ENCODE peak calls at places on chromosomes 4 and X, in nine cellular contexts. N is stimulated activated CD4-positive, alpha-beta T cell treated with anti-CD3 and anti-CD28 coated beads, Interleukin-4, amount 100 ng/mL, for 1 hour; V is amniotic epithelial cell; K is left ventricle myocardium inferior; X is renal cortical epithelial cell; Q is iris pigment epithelial cell; Y is LoVo; I is endothelial cell; Z is hypothalamus. W is an unnamed sample.

GRCh38 chrX:13029341-13029740 is 15.1 kb downstream of the FAM9C start:
- DNase-seq in V (no peak), X (peak; percentile 27), K (peak; percentile 59), Q (peak; percentile 67), Z (no peak), Y (peak; percentile 49), I (no peak), N (no peak), W (no peak)

GRCh38 chr4:2598661-2599654 is 62.5 kb downstream of the FAM193A start:
- DNase-seq in K (no peak), I (no peak), X (no peak), Z (no peak), Y (no peak), V (no peak), Q (peak; percentile 10), N (no peak), W (no peak)

GRCh38 chrX:17375631-17376380 is 806 bp downstream of the NHS start:
- DNase-seq in K (peak; percentile 16), X (no peak), Y (peak; percentile 2), Q (peak; percentile 33), I (peak; percentile 18), N (no peak), V (no peak), Z (no peak), W (no peak)

GRCh38 chr4:76989391-76990061 is 40.0 kb downstream of the SEPTIN11 start:
- DNase-seq in X (no peak), I (no peak), V (no peak), Q (no peak), Z (no peak), Y (no peak), K (no peak), N (peak; percentile 17), W (no peak)

GRCh38 chr4:20253799-20254409 is 2.2 kb downstream of the SLIT2 start:
- DNase-seq in X (no peak), K (peak; percentile 33), I (peak; percentile 30), N (no peak), Z (no peak), V (peak; percentile 29), Q (peak; percentile 61), Y (no peak), W (peak; percentile 75)

GRCh38 chr4:31518796-31519250 is 798.7 kb downstream of the PCDH7 start:
- DNase-seq in V (peak; percentile 78), X (peak; percentile 74), I (no peak), K (no peak), N (no peak), Y (peak; percentile 7), Z (no peak), Q (peak; percentile 48), W (no peak)

GRCh38 chrX:153430796-153431195 is 15.1 kb downstream of the TREX2 start:
- DNase-seq in K (no peak), Q (no peak), Y (no peak), N (no peak), I (no peak), V (no peak), Z (no peak), X (no peak), W (peak; percentile 35)

GRCh38 chrX:147923605-147924004 is 11.9 kb downstream of the FMR1 start:
- DNase-seq in Y (no peak), N (no peak), K (no peak), I (no peak), X (no peak), Q (no peak), V (no peak), Z (no peak), W (no peak)

GRCh38 chr4:39255916-39256315 is 73.6 kb downstream of the WDR19 start:
- DNase-seq in X (no peak), Y (no peak), Q (no peak), V (no peak), K (no peak), I (no peak), N (no peak), Z (no peak), W (no peak)

GRCh38 chr4:151604238-151604637 is 156.6 kb downstream of the GATB start:
- DNase-seq in V (peak; percentile 16), I (no peak), Z (no peak), Q (peak; percentile 34), Y (no peak), X (peak; percentile 27), N (no peak), K (no peak), W (no peak)

GRCh38 chr4:1794809-1795303 is 1.8 kb downstream of the FGFR3 start:
- DNase-seq in Y (no peak), K (no peak), Q (no peak), I (no peak), N (no peak), Z (no peak), X (no peak), V (no peak), W (no peak)

GRCh38 chr4:165991325-165992180 is 118.5 kb downstream of the TLL1 start:
- DNase-seq in I (no peak), Q (peak; percentile 70), V (peak; percentile 40), N (no peak), Y (no peak), K (no peak), Z (no peak), X (peak; percentile 67), W (no peak)

GRCh38 chrX:134868766-134869495 is 121.9 kb upstream of the SMIM10 start:
- DNase-seq in N (no peak), K (no peak), Z (no peak), Y (peak; percentile 2), V (peak; percentile 89), X (peak; percentile 43), I (no peak), Q (peak; percentile 80), W (no peak)

GRCh38 chr4:3801931-3802550 is 35.9 kb downstream of the ADRA2C start:
- DNase-seq in Y (no peak), Q (no peak), I (no peak), Z (no peak), K (no peak), V (no peak), X (no peak), N (no peak), W (no peak)

GRCh38 chr4:137307806-137308205 is 224.5 kb downstream of the PCDH18 start:
- DNase-seq in Y (no peak), K (no peak), N (no peak), X (no peak), V (peak; percentile 82), I (no peak), Q (peak; percentile 93), Z (no peak), W (no peak)

GRCh38 chr4:147418206-147418605 is 62.7 kb upstream of the EDNRA start:
- DNase-seq in Y (no peak), Z (no peak), V (no peak), N (no peak), I (no peak), Q (no peak), X (no peak), K (no peak), W (no peak)

GRCh38 chr4:82235346-82235745 is 138.4 kb downstream of the HNRNPD start:
- DNase-seq in I (no peak), Y (no peak), K (no peak), Q (no peak), V (no peak), N (no peak), X (no peak), Z (no peak), W (no peak)

GRCh38 chr4:185215261-185215660 is 5.9 kb downstream of the SNX25 start:
- DNase-seq in Y (no peak), Z (no peak), K (no peak), I (no peak), N (no peak), V (no peak), Q (peak; percentile 28), X (no peak), W (no peak)

GRCh38 chr4:83010522-83011318 is at the start of gene LIN54:
- DNase-seq in I (peak; percentile 62), K (peak; percentile 81), Y (peak; percentile 79), Q (peak; percentile 87), X (no peak), Z (peak; percentile 73), V (peak; percentile 65), N (peak; percentile 81), W (peak; percentile 90)

GRCh38 chrX:56800801-56801200 is 71.8 kb downstream of the NBDY start:
- DNase-seq in N (peak; percentile 51), K (no peak), X (no peak), V (no peak), I (no peak), Z (no peak), Q (no peak), Y (no peak), W (peak; percentile 50)